ENCODE peak calls at places on chromosomes 12 and 14, in five cellular contexts. P is stimulated activated CD8-positive, alpha-beta memory T cell treated with anti-CD3 and anti-CD28 coated beads, Interleukin-4, amount 100 ng/mL, for 24 hours; K is AG04450; S is CMK; C is COR-L47. O is an unnamed sample.

GRCh38 chr14:91154851-91155625 is 41.2 kb downstream of the DGLUCY start:
- DNase-seq in K (peak), P (peak), C (peak), S (no peak), O (peak)

GRCh38 chr14:105187935-105188524 is 6.9 kb upstream of the NUDT14 start:
- DNase-seq in S (no peak), K (no peak), P (no peak), C (no peak), O (no peak)

GRCh38 chr12:29389295-29389919 is 8.4 kb upstream of the ERGIC2 start:
- DNase-seq in P (no peak), K (no peak), S (no peak), C (no peak), O (no peak)

GRCh38 chr12:106723416-106723815 is 51.1 kb upstream of the RIC8B start:
- DNase-seq in P (no peak), K (no peak), S (no peak), C (no peak), O (no peak)

GRCh38 chr12:24901975-24902461 is 46.9 kb downstream of the BCAT1 start:
- DNase-seq in P (no peak), K (no peak), C (no peak), S (no peak), O (no peak)

GRCh38 chr12:113259499-113259953 is 38.3 kb downstream of the TPCN1 start:
- DNase-seq in S (no peak), K (no peak), P (no peak), C (peak), O (no peak)

GRCh38 chr14:104128981-104129380 is 9.4 kb upstream of the KIF26A start:
- DNase-seq in K (no peak), C (no peak), P (no peak), S (no peak), O (no peak)

GRCh38 chr12:12465522-12465921 is 97.1 kb downstream of the DUSP16 start:
- DNase-seq in S (no peak), K (no peak), P (no peak), C (no peak), O (no peak)

GRCh38 chr14:67129768-67130167 is 59.5 kb upstream of the GARIN2 start:
- DNase-seq in P (no peak), S (no peak), K (no peak), C (no peak), O (no peak)

GRCh38 chr12:15227004-15227679 is 5.9 kb upstream of the RERG start:
- DNase-seq in C (no peak), P (no peak), S (no peak), K (no peak), O (no peak)

GRCh38 chr14:68756734-68757133 is 36.1 kb downstream of the ZFP36L1 start:
- DNase-seq in S (no peak), C (no peak), P (no peak), K (no peak), O (no peak)

GRCh38 chr12:89980236-89980635 is 271.6 kb upstream of the ATP2B1 start:
- DNase-seq in S (no peak), C (no peak), P (no peak), K (no peak), O (no peak)

GRCh38 chr12:112380663-112381420 is 1.4 kb downstream of the HECTD4 start:
- DNase-seq in K (no peak), C (no peak), P (no peak), S (no peak), O (no peak)

GRCh38 chr14:30706704-30707103 is 84.6 kb downstream of the SCFD1 start:
- DNase-seq in P (no peak), K (no peak), C (no peak), S (no peak), O (no peak)

GRCh38 chr14:24273422-24273998 is 2.1 kb upstream of the RABGGTA start:
- DNase-seq in P (no peak), S (no peak), C (no peak), K (no peak), O (no peak)

GRCh38 chr14:61368061-61368710 is 46.8 kb downstream of the PRKCH start:
- DNase-seq in S (no peak), P (no peak), C (no peak), K (no peak), O (no peak)